ENCODE peak calls at places on chromosomes 4 and X, in ten cellular contexts. One of them, this sample, is unnamed.

GRCh38 chrX:121755541-121755940 is 708.1 kb downstream of the GLUD2 start:
- DNase-seq in GM23248: no peak
- DNase-seq in Karpas-422: no peak
- DNase-seq in K562: peak
- DNase-seq in HepG2: no peak
- DNase-seq in endothelial cell of umbilical vein: no peak
- DNase-seq in endodermal cell: no peak
- DNase-seq in H9: no peak
- DNase-seq in PC-3: no peak
- DNase-seq in HCT116: no peak
- DNase-seq in this sample: no peak

GRCh38 chr4:56078866-56079265 is 130.1 kb downstream of the CEP135 start:
- DNase-seq in GM23248: no peak
- DNase-seq in Karpas-422: no peak
- DNase-seq in K562: no peak
- DNase-seq in HepG2: no peak
- DNase-seq in endothelial cell of umbilical vein: no peak
- DNase-seq in endodermal cell: no peak
- DNase-seq in H9: no peak
- DNase-seq in PC-3: no peak
- DNase-seq in HCT116: no peak
- DNase-seq in this sample: peak

GRCh38 chrX:151970027-151970426 is 4.4 kb downstream of the GABRE start:
- DNase-seq in GM23248: no peak
- DNase-seq in Karpas-422: no peak
- DNase-seq in K562: no peak
- DNase-seq in HepG2: no peak
- DNase-seq in endothelial cell of umbilical vein: no peak
- DNase-seq in endodermal cell: no peak
- DNase-seq in H9: no peak
- DNase-seq in PC-3: no peak
- DNase-seq in HCT116: no peak
- DNase-seq in this sample: no peak

GRCh38 chr4:140930556-140930955 is 174.4 kb upstream of the TBC1D9 start:
- DNase-seq in GM23248: no peak
- DNase-seq in Karpas-422: no peak
- DNase-seq in K562: no peak
- DNase-seq in HepG2: no peak
- DNase-seq in endothelial cell of umbilical vein: no peak
- DNase-seq in endodermal cell: no peak
- DNase-seq in H9: no peak
- DNase-seq in PC-3: no peak
- DNase-seq in HCT116: no peak
- DNase-seq in this sample: no peak

GRCh38 chr4:14169460-14169859 is 541.9 kb upstream of the BOD1L1 start:
- DNase-seq in GM23248: peak
- DNase-seq in Karpas-422: no peak
- DNase-seq in K562: no peak
- DNase-seq in HepG2: no peak
- DNase-seq in endothelial cell of umbilical vein: peak
- DNase-seq in endodermal cell: no peak
- DNase-seq in H9: no peak
- DNase-seq in PC-3: peak
- DNase-seq in HCT116: no peak
- DNase-seq in this sample: peak

GRCh38 chrX:5042563-5042962 is 1186.1 kb downstream of the NLGN4X start:
- DNase-seq in GM23248: no peak
- DNase-seq in Karpas-422: no peak
- DNase-seq in K562: no peak
- DNase-seq in HepG2: no peak
- DNase-seq in endothelial cell of umbilical vein: no peak
- DNase-seq in endodermal cell: no peak
- DNase-seq in H9: no peak
- DNase-seq in PC-3: no peak
- DNase-seq in HCT116: no peak
- DNase-seq in this sample: no peak

GRCh38 chr4:13240066-13240465 is 244.1 kb downstream of the RAB28 start:
- DNase-seq in GM23248: peak
- DNase-seq in Karpas-422: no peak
- DNase-seq in K562: no peak
- DNase-seq in HepG2: no peak
- DNase-seq in endothelial cell of umbilical vein: no peak
- DNase-seq in endodermal cell: no peak
- DNase-seq in H9: no peak
- DNase-seq in PC-3: peak
- DNase-seq in HCT116: no peak
- DNase-seq in this sample: peak

GRCh38 chr4:157265281-157265680 is 44.8 kb downstream of the GRIA2 start:
- DNase-seq in GM23248: no peak
- DNase-seq in Karpas-422: no peak
- DNase-seq in K562: no peak
- DNase-seq in HepG2: no peak
- DNase-seq in endothelial cell of umbilical vein: no peak
- DNase-seq in endodermal cell: peak
- DNase-seq in H9: peak
- DNase-seq in PC-3: peak
- DNase-seq in HCT116: peak
- DNase-seq in this sample: peak

GRCh38 chr4:126470862-126471261 is 1156.1 kb downstream of the FAT4 start:
- DNase-seq in GM23248: peak
- DNase-seq in Karpas-422: no peak
- DNase-seq in K562: peak
- DNase-seq in HepG2: no peak
- DNase-seq in endothelial cell of umbilical vein: peak
- DNase-seq in endodermal cell: no peak
- DNase-seq in H9: no peak
- DNase-seq in PC-3: peak
- DNase-seq in HCT116: no peak
- DNase-seq in this sample: peak

GRCh38 chr4:89847571-89848325 is 10.8 kb upstream of the SNCA start:
- DNase-seq in GM23248: no peak
- DNase-seq in Karpas-422: no peak
- DNase-seq in K562: no peak
- DNase-seq in HepG2: no peak
- DNase-seq in endothelial cell of umbilical vein: peak
- DNase-seq in endodermal cell: no peak
- DNase-seq in H9: no peak
- DNase-seq in PC-3: no peak
- DNase-seq in HCT116: no peak
- DNase-seq in this sample: no peak

DNA sequence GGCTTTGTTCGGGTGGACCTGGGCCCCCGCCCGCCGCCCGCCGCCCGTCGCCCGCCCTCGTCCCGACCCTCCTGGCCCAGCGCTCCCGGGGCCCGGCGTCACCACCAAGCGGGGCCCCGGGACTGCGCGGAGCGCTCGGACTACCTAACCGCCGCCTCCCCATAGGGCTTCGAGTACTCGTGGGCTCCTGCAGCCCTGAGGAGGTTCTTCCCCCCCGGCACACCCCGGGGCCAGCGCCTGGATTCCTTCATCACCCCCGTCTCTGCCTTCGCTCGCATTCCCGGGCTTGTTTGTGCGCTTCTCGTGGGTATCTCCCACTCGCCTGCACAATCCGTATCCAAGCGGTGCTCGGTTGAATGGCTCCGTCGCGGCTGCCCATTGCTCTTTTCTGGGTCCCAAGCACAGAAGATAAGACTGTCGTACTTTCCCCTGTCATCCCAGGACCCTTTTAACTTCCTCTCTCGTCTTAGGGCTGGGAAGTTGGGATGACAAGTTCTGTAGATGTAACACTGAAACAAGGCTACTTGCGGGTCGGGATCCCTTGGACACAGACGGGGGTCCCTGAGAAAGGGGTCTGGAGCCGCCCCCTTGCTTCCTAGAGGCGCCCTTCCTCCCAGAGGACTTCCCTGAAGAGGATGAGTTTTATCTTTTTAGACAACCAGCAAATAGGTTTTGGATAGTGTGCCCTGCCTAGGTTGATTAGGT is 560 bp downstream of the MOB1B start:
- DNase-seq in GM23248: peak
- DNase-seq in Karpas-422: peak
- DNase-seq in K562: no peak
- DNase-seq in HepG2: no peak
- DNase-seq in endothelial cell of umbilical vein: peak
- DNase-seq in endodermal cell: no peak
- DNase-seq in H9: no peak
- DNase-seq in PC-3: peak
- DNase-seq in HCT116: no peak
- DNase-seq in this sample: peak
- H3K27ac ChIP-seq in GM23248: peak
- H3K27ac ChIP-seq in Karpas-422: peak
- H3K27ac ChIP-seq in K562: peak
- H3K27ac ChIP-seq in HepG2: peak
- H3K27ac ChIP-seq in endothelial cell of umbilical vein: peak
- H3K27ac ChIP-seq in endodermal cell: peak
- H3K27ac ChIP-seq in H9: no peak
- H3K27ac ChIP-seq in PC-3: no peak
- H3K27ac ChIP-seq in HCT116: peak
- H3K27ac ChIP-seq in this sample: peak

GRCh38 chr4:144646523-144647094 is 653 bp downstream of the HHIP start:
- DNase-seq in GM23248: peak
- DNase-seq in Karpas-422: no peak
- DNase-seq in K562: no peak
- DNase-seq in HepG2: no peak
- DNase-seq in endothelial cell of umbilical vein: peak
- DNase-seq in endodermal cell: peak
- DNase-seq in H9: peak
- DNase-seq in PC-3: no peak
- DNase-seq in HCT116: no peak
- DNase-seq in this sample: no peak
- H3K9ac ChIP-seq in GM23248: no peak
- H3K9ac ChIP-seq in Karpas-422: no peak
- H3K9ac ChIP-seq in K562: no peak
- H3K9ac ChIP-seq in HepG2: no peak
- H3K9ac ChIP-seq in endothelial cell of umbilical vein: peak
- H3K9ac ChIP-seq in endodermal cell: no peak
- H3K9ac ChIP-seq in H9: no peak
- H3K9ac ChIP-seq in PC-3: peak
- H3K9ac ChIP-seq in HCT116: no peak
- H3K9ac ChIP-seq in this sample: peak

DNA sequence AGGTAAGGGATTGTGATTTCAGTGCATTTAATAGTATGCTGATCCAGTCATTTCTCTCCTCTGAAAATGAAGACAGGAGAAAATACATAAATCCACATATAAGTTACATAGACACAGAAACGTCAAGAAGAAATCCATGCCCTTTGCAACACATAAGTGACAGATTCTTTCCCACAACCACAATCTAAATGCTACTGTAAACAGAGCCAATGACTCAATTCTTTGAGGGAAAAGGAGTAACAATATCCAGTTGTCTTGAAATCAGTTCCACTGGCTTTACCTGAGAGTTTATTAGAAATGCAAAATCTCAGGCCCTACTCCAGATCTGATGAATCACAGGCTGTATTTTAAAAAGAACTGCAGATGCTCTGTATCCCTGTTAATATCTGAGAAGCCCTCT is 66.4 kb downstream of the ARAP2 start:
- DNase-seq in GM23248: no peak
- DNase-seq in Karpas-422: no peak
- DNase-seq in K562: no peak
- DNase-seq in HepG2: no peak
- DNase-seq in endothelial cell of umbilical vein: no peak
- DNase-seq in endodermal cell: no peak
- DNase-seq in H9: no peak
- DNase-seq in PC-3: peak
- DNase-seq in HCT116: no peak
- DNase-seq in this sample: peak
- H3K27ac ChIP-seq in GM23248: no peak
- H3K27ac ChIP-seq in Karpas-422: no peak
- H3K27ac ChIP-seq in K562: no peak
- H3K27ac ChIP-seq in HepG2: no peak
- H3K27ac ChIP-seq in endothelial cell of umbilical vein: no peak
- H3K27ac ChIP-seq in endodermal cell: no peak
- H3K27ac ChIP-seq in H9: no peak
- H3K27ac ChIP-seq in PC-3: peak
- H3K27ac ChIP-seq in HCT116: no peak
- H3K27ac ChIP-seq in this sample: no peak

GRCh38 chr4:105709081-105709450 is 482 bp downstream of the GSTCD start:
- DNase-seq in GM23248: peak
- DNase-seq in Karpas-422: peak
- DNase-seq in K562: peak
- DNase-seq in HepG2: peak
- DNase-seq in endothelial cell of umbilical vein: peak
- DNase-seq in endodermal cell: no peak
- DNase-seq in H9: no peak
- DNase-seq in PC-3: peak
- DNase-seq in HCT116: peak
- DNase-seq in this sample: peak

GRCh38 chr4:105710678-105711077 is 2.1 kb downstream of the GSTCD start:
- DNase-seq in GM23248: peak
- DNase-seq in Karpas-422: no peak
- DNase-seq in K562: peak
- DNase-seq in HepG2: no peak
- DNase-seq in endothelial cell of umbilical vein: no peak
- DNase-seq in endodermal cell: no peak
- DNase-seq in H9: no peak
- DNase-seq in PC-3: peak
- DNase-seq in HCT116: no peak
- DNase-seq in this sample: peak

GRCh38 chr4:105707783-105708182 is 706 bp downstream of the INTS12 start:
- DNase-seq in GM23248: peak
- DNase-seq in Karpas-422: no peak
- DNase-seq in K562: no peak
- DNase-seq in HepG2: no peak
- DNase-seq in endothelial cell of umbilical vein: no peak
- DNase-seq in endodermal cell: no peak
- DNase-seq in H9: no peak
- DNase-seq in PC-3: no peak
- DNase-seq in HCT116: no peak
- DNase-seq in this sample: no peak

GRCh38 chr4:105708376-105709080 is at the start of the genes GSTCD and INTS12:
- DNase-seq in GM23248: peak
- DNase-seq in Karpas-422: peak
- DNase-seq in K562: peak
- DNase-seq in HepG2: peak
- DNase-seq in endothelial cell of umbilical vein: peak
- DNase-seq in endodermal cell: peak
- DNase-seq in H9: peak
- DNase-seq in PC-3: peak
- DNase-seq in HCT116: peak
- DNase-seq in this sample: peak

DNA sequence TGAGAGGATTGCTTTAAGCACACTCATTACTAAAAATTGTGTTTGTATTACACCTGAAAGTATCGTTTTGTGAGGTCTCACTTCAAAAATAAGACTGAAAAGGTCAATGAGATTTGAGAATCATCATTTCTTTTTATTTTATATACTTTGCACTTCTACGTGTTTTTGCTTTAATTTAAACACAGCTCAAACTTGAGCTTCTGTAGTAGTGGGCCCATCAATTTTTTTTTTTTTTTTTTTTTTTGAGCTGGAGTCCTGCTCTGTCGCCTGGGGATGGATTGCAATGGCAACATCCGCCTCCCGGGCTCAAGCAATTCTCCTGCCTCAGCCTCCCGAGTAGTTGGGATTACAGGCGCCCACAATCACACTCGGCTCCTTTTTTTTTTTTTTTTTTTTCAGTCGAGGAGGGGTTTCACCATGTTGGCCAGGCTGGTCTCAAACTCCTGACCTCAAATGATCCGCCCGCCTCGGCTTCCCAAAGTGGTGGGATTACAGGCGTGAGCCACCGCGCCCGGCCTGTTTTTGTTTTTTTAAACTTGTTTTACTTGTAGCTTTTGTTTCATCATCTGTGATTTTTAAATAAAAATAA is 1.5 kb downstream of the GSTCD start:
- DNase-seq in GM23248: no peak
- DNase-seq in Karpas-422: no peak
- DNase-seq in K562: no peak
- DNase-seq in HepG2: no peak
- DNase-seq in endothelial cell of umbilical vein: no peak
- DNase-seq in endodermal cell: peak
- DNase-seq in H9: no peak
- DNase-seq in PC-3: no peak
- DNase-seq in HCT116: no peak
- DNase-seq in this sample: no peak
- H3K9ac ChIP-seq in GM23248: peak
- H3K9ac ChIP-seq in Karpas-422: peak
- H3K9ac ChIP-seq in K562: peak
- H3K9ac ChIP-seq in HepG2: peak
- H3K9ac ChIP-seq in endothelial cell of umbilical vein: no peak
- H3K9ac ChIP-seq in endodermal cell: no peak
- H3K9ac ChIP-seq in H9: no peak
- H3K9ac ChIP-seq in PC-3: peak
- H3K9ac ChIP-seq in HCT116: peak
- H3K9ac ChIP-seq in this sample: no peak